ENCODE peak calls at places on chromosomes 3 and 15, in nine cellular contexts. D is AG09309; L is globus pallidus; J is stimulated activated CD4-positive, alpha-beta T cell treated with anti-CD3 and anti-CD28 coated beads, TNF-alpha, amount 100 ng/mL, for 24 hours; G is activated CD8-positive, alpha-beta memory T cell treated with anti-CD3 and anti-CD28 coated beads for 1 hour; I is tibial nerve; N is T-helper 1 cell; A is COR-L47; K is Calu3. H is an unnamed sample.
A peak's percentile ranks its signal among the peaks of the same experiment; 100 is the strongest.

GRCh38 chr3:149566296-149566945 is 91.4 kb downstream of the WWTR1 start:
- DNase-seq in I (no peak), J (no peak), G (no peak), L (no peak), N (no peak), A (no peak), K (no peak), D (no peak), H (no peak)

GRCh38 chr3:149958171-149958796 is 12.4 kb downstream of the PFN2 start:
- DNase-seq in D (no peak), N (peak; percentile 17), A (no peak), I (no peak), J (no peak), G (no peak), K (no peak), L (no peak), H (no peak)

GRCh38 chr3:87855626-87856025 is 203.2 kb downstream of the CGGBP1 start:
- DNase-seq in D (peak; percentile 5), A (no peak), L (no peak), K (no peak), N (no peak), I (no peak), G (no peak), J (no peak), H (no peak)

GRCh38 chr15:31303434-31304073 is 23.1 kb upstream of the KLF13 start:
- DNase-seq in K (no peak), J (no peak), G (no peak), A (no peak), N (no peak), D (no peak), L (no peak), I (no peak), H (no peak)

GRCh38 chr3:24591661-24592555 is 97.3 kb upstream of the THRB start:
- DNase-seq in K (no peak), G (no peak), N (no peak), J (no peak), L (no peak), D (peak; percentile 18), A (no peak), I (no peak), H (no peak)

GRCh38 chr15:28989239-28989830 is 103.6 kb downstream of the APBA2 start:
- DNase-seq in J (no peak), N (peak; percentile 8), K (no peak), D (no peak), G (no peak), L (peak; percentile 89), I (no peak), A (peak; percentile 33), H (peak; percentile 81)

GRCh38 chr3:72187131-72187530 is 402.2 kb upstream of the PROK2 start:
- DNase-seq in I (no peak), L (no peak), J (no peak), A (no peak), K (no peak), D (no peak), N (peak; percentile 9), G (no peak), H (no peak)

GRCh38 chr15:80932989-80933388 is 56.6 kb downstream of the MESD start:
- DNase-seq in D (no peak), A (no peak), I (peak; percentile 21), L (no peak), K (no peak), N (no peak), G (no peak), J (no peak), H (no peak)

GRCh38 chr3:184907941-184908649 is 96.1 kb downstream of the VPS8 start:
- DNase-seq in A (no peak), N (no peak), G (no peak), I (no peak), D (no peak), J (no peak), L (peak; percentile 78), K (no peak), H (peak; percentile 44)

GRCh38 chr15:49848824-49849209 is 228.0 kb downstream of the DTWD1 start:
- DNase-seq in K (no peak), D (no peak), A (no peak), J (no peak), L (no peak), G (no peak), N (no peak), I (no peak), H (no peak)

GRCh38 chr3:38560284-38560683 is 64.1 kb downstream of the EXOG start:
- DNase-seq in A (no peak), G (no peak), L (no peak), I (no peak), N (no peak), K (no peak), D (no peak), J (no peak), H (no peak)

GRCh38 chr3:194447161-194447560 is 39.6 kb downstream of the ATP13A3 start:
- DNase-seq in D (no peak), L (no peak), G (no peak), I (no peak), J (no peak), A (no peak), K (peak; percentile 58), N (peak; percentile 8), H (no peak)

GRCh38 chr3:24683511-24684384 is 189.1 kb upstream of the THRB start:
- DNase-seq in I (no peak), D (peak; percentile 62), N (no peak), J (no peak), K (peak; percentile 35), A (no peak), G (no peak), L (peak; percentile 48), H (no peak)

GRCh38 chr15:59349715-59350420 is 22.8 kb downstream of the MYO1E start:
- DNase-seq in L (no peak), A (no peak), G (no peak), N (peak; percentile 52), I (no peak), J (no peak), K (peak; percentile 56), D (peak; percentile 71), H (no peak)

GRCh38 chr15:39919740-39920509 is at the start of gene GPR176:
- DNase-seq in N (peak; percentile 30), D (peak; percentile 69), A (peak; percentile 21), J (no peak), K (peak; percentile 40), L (peak; percentile 16), I (peak; percentile 25), G (no peak), H (peak; percentile 30)

GRCh38 chr3:168847293-168847883 is 751.7 kb upstream of the GOLIM4 start:
- DNase-seq in L (peak; percentile 29), J (no peak), K (peak; percentile 47), A (peak; percentile 66), N (no peak), I (no peak), D (no peak), G (no peak), H (no peak)

GRCh38 chr3:12965999-12966846 is 107.0 kb downstream of the IQSEC1 start:
- DNase-seq in G (no peak), I (no peak), L (no peak), A (no peak), N (no peak), J (no peak), K (no peak), D (no peak), H (peak; percentile 49)

GRCh38 chr3:121545049-121545563 is 682 bp downstream of the POLQ start:
- DNase-seq in K (no peak), G (no peak), N (no peak), D (no peak), L (no peak), A (no peak), J (no peak), I (no peak), H (no peak)

GRCh38 chr3:69770219-69770618 is 31.0 kb downstream of the MITF start:
- DNase-seq in I (no peak), N (no peak), J (no peak), K (peak; percentile 23), G (no peak), A (no peak), L (no peak), D (no peak), H (no peak)

GRCh38 chr15:61983087-61983486 is 77.2 kb downstream of the VPS13C start:
- DNase-seq in D (no peak), G (no peak), L (no peak), I (no peak), A (no peak), J (no peak), K (no peak), N (no peak), H (no peak)

GRCh38 chr3:81442758-81443456 is 318.5 kb downstream of the GBE1 start:
- DNase-seq in G (no peak), I (no peak), A (no peak), L (no peak), N (no peak), J (no peak), D (no peak), K (no peak), H (no peak)